ENCODE peak calls at places on chromosomes 3 and 15, in nine cellular contexts. G is A549, H is endothelial cell of umbilical vein, X is transverse colon, L is Peyer's patch, A is HCT116, W is adrenal gland, P is stomach, I is uterus. O is an unnamed sample.

GRCh38 chr15:48467801-48468200 is 136.6 kb downstream of the DUT start:
- DNase-seq in L (no peak), A (no peak), G (no peak), W (no peak), H (no peak), X (no peak), I (no peak), P (no peak), O (no peak)

GRCh38 chr15:39859609-39860008 is 60.5 kb downstream of the GPR176 start:
- DNase-seq in G (no peak), H (no peak), P (no peak), A (no peak), W (no peak), I (no peak), L (no peak), X (no peak), O (no peak)

GRCh38 chr3:172673210-172673679 is 37.6 kb downstream of the NCEH1 start:
- DNase-seq in P (peak), G (peak), H (peak), X (peak), L (peak), A (peak), W (peak), I (peak), O (no peak)

GRCh38 chr3:197028711-197029510 is 706 bp downstream of the MELTF start:
- DNase-seq in W (no peak), L (no peak), X (peak), I (no peak), H (no peak), A (no peak), G (no peak), P (no peak), O (no peak)

GRCh38 chr3:193829781-193830180 is 236.8 kb downstream of the OPA1 start:
- DNase-seq in W (peak), X (peak), L (no peak), G (no peak), P (peak), A (peak), I (no peak), H (no peak), O (no peak)

GRCh38 chr3:24520101-24520495 is 25.4 kb upstream of the THRB start:
- DNase-seq in G (no peak), I (no peak), X (no peak), H (no peak), P (no peak), A (no peak), W (no peak), L (no peak), O (no peak)

GRCh38 chr3:194973366-194974000 is 287.8 kb downstream of the FAM43A start:
- DNase-seq in G (no peak), W (no peak), I (no peak), L (no peak), H (no peak), X (no peak), A (no peak), P (no peak), O (no peak)

GRCh38 chr3:10783360-10784346 is 32.4 kb upstream of the SLC6A11 start:
- DNase-seq in X (no peak), H (peak), A (peak), W (peak), L (no peak), G (peak), P (no peak), I (no peak), O (no peak)

GRCh38 chr3:139564290-139564861 is 24.8 kb upstream of the RBP1 start:
- DNase-seq in I (no peak), H (no peak), G (no peak), P (no peak), L (no peak), A (peak), X (no peak), W (no peak), O (no peak)

DNA sequence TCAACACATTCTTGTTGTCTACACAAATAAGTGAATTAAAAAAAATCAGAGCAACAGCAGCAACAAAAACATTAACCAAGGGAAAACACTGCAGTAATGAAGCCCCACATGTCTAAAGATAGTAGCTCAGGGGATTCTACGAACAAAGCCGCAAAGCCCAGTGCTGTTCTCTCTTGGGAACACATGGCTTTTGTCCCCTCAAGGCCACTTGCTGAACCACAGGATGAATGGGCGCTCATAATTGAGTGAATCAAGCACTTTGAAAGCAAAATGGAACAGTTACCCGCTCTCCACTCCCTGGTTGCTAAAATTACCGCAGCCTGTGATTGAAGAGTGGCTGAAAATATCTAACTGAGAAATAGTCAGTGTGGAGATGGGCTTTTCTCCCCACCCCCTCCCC is 39.6 kb downstream of the RASGRF1 start:
- DNase-seq in X (no peak), A (no peak), L (no peak), G (no peak), I (no peak), H (no peak), P (no peak), W (no peak), O (no peak)
- H3K4me3 ChIP-seq in X (no peak), A (no peak), L (no peak), G (no peak), I (no peak), H (no peak), P (no peak), W (no peak), O (no peak)

DNA sequence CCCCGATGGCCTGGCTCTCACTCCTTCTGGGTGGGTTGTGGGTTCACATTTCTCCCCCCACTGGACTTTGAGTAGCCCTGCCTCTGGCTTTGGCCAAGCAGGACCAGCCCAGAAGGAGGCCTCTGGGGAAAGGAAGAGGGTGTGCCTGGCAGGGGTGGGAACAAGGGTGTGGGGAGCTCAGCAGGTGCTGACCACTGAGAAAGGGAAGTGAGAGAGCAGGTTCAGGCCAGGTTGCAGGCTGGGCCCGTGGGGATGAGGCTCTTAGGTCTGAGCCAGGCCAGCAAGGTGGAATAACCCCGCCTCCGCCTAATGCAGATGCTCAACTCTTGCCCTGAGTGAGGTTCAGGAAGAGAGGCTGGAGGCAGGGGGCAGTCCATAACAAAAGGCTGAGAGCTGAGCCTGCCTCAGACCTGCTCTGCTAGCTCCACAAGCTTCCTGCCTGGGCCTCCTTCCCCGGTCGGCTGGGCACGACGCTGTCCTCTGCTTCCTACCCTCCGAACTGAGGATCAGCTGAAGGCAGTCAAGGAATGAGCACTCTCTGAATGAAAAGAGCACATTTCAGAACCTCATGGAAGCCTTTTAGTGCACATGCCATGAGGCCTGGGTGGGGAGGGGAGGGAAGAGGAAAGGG is 82.7 kb downstream of the TLE3 start:
- DNase-seq in I (no peak), P (peak), W (no peak), A (no peak), H (no peak), X (peak), G (no peak), L (peak), O (no peak)
- TF ChIP-seq POLR2A in I (no peak), P (no peak), W (no peak), A (no peak), H (no peak), X (no peak), G (no peak), L (no peak), O (no peak)

GRCh38 chr3:147422934-147423599 is 13.9 kb downstream of the ZIC1 start:
- DNase-seq in G (no peak), W (no peak), L (no peak), X (no peak), I (no peak), P (no peak), A (no peak), H (no peak), O (no peak)
- H3K4me3 ChIP-seq in G (no peak), W (no peak), L (no peak), X (no peak), I (no peak), P (no peak), A (no peak), H (no peak), O (no peak)

DNA sequence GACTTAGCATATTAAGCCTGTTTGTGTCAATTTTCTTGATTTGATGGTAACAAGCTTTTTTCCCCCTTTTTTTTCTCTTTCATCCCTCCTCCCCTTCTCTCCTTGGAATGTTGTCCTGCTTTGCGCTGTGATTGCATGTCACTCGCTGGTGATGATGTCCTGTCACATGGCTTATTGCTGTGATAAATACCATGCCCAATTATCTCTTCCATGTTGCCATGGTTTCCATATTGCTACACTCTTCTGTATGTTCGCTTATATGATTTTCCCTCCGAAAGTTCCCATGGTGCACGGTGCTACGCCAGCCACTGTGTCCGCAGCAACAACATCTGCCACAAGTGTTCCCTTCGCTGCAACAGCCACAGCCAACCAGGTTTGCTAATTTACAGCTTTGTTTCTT is 187.3 kb downstream of the MBNL1 start:
- DNase-seq in H (no peak), I (no peak), G (no peak), A (no peak), W (no peak), X (no peak), L (no peak), P (no peak), O (no peak)
- TF ChIP-seq POLR2A in H (no peak), I (no peak), G (no peak), A (no peak), W (no peak), X (no peak), L (no peak), P (no peak), O (no peak)

DNA sequence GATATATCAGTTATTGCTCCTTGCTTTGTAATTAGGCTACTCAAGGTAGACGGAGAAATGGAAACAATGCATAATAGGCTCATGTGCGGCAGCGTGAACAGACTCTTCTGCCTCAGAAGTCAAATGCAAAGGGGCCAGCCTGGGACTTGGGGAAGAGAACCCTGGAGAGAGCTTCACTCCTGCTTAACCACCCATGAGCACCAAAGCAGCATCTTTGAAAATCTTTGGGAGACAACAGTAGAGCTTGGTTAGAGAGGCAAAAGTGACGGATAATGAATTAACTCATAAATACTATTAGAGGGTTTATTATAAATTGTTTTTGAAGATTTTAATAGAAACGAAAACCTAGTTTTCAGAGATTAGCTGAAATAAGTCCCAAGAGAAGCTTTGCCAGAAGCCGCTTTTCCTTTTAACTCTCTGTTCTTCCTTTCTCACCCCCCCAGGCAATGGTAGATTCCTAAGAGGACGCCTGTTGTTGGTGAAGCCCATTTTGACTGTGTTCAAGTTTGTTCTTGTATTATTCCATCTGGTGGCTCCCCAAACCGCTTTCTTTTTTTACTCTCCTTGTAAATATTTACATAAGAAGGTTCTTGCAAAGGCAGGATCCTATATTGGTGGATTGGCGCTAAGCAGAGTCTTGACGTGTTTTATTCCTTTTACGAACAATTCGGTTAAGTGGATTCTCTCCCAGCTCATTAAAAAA is 196.0 kb upstream of the TPRG1 start:
- DNase-seq in I (no peak), P (no peak), H (no peak), X (no peak), A (no peak), W (no peak), L (no peak), G (no peak), O (no peak)
- H3K4me3 ChIP-seq in I (no peak), P (no peak), H (no peak), X (peak), A (no peak), W (no peak), L (no peak), G (no peak), O (no peak)

GRCh38 chr15:23035964-23036566 is 3.3 kb downstream of the TUBGCP5 start:
- DNase-seq in X (peak), G (peak), P (peak), A (peak), H (peak), W (peak), L (peak), I (no peak), O (no peak)

GRCh38 chr15:23038741-23039150 is 623 bp downstream of the TUBGCP5 start:
- DNase-seq in I (no peak), W (peak), L (no peak), H (peak), P (no peak), A (no peak), G (peak), X (peak), O (no peak)

GRCh38 chr15:23033979-23034378 is 5.4 kb downstream of the TUBGCP5 start:
- DNase-seq in L (no peak), H (no peak), I (no peak), X (no peak), G (no peak), A (no peak), W (no peak), P (no peak), O (no peak)

GRCh38 chr15:23039917-23040281 is 530 bp upstream of the TUBGCP5 start:
- DNase-seq in A (no peak), G (no peak), W (no peak), H (no peak), I (no peak), L (no peak), P (no peak), X (no peak), O (no peak)

DNA sequence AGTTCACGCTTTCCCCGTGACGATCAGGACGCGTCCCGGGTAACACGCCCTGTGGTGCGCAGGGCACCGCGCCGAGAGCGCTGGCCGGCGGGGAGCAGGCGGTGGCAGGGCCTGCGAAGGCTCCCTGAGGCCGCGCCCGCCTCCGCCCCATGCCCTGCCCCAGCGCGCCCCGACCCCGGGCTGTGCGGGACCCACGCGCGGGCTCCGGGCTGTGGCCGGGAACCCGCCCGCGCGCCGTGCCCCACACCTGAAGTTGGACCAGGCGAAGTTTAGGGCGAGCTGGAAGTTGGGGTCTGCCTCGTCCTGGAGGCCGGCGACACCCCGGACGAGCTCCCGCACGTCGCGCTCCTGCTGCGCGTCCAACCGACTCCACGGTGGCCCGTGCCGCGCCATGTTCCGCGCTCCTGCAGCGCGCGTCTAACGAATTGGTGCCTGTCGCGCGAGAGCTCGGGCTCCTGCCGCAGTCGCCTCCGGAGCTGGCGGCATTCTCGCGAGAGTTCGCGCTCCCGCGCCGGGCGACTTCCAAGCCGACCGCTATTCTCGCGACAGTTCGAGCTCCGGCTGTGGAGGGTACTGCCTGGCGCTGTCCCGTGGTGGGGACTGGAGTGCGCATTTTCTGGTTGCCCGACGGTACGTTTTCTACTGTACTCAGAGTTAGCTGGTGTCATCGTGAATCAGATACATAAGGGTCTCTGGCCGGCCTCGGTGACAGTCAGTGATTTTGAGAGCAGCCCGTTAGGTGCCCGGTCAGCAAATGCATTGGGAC is at the start of gene TUBGCP5:
- DNase-seq in G (peak), L (peak), I (peak), P (peak), X (peak), A (peak), W (peak), H (peak), O (peak)
- TF ChIP-seq POLR2A in G (peak), L (peak), I (peak), P (peak), X (peak), A (peak), W (peak), H (peak), O (peak)

GRCh38 chr3:4754180-4755086 is 224.8 kb upstream of the BHLHE40 start:
- DNase-seq in I (no peak), X (no peak), W (no peak), A (no peak), H (no peak), G (no peak), L (no peak), P (no peak), O (no peak)
- H3K4me3 ChIP-seq in I (no peak), X (no peak), W (no peak), A (no peak), H (no peak), G (no peak), L (no peak), P (no peak), O (no peak)

O was measured in ovary.